ENCODE peak calls at places on chromosomes 5 and 9, in eight cellular contexts. Q is tibial artery; Y is H9; F is stimulated activated CD4-positive, alpha-beta T cell treated with anti-CD3 and anti-CD28 coated beads, Interleukin-15, amount 100 ng/mL, for 24 hours; W is heart left ventricle; T is upper lobe of right lung; H is RWPE1; P is ureter. O is an unnamed sample.

GRCh38 chr5:91401175-91401574 is 18.1 kb upstream of the ARRDC3 start:
- DNase-seq in Q (no peak), Y (no peak), F (no peak), W (no peak), T (no peak), H (no peak), P (no peak), O (no peak)

GRCh38 chr5:71482132-71482531 is 26.7 kb downstream of the BDP1 start:
- DNase-seq in Q (no peak), Y (no peak), F (no peak), W (no peak), T (no peak), H (peak; percentile 34), P (no peak), O (no peak)

GRCh38 chr5:36305571-36306326 is 4.0 kb upstream of the RANBP3L start:
- DNase-seq in Q (peak; percentile 36), Y (peak; percentile 45), F (peak; percentile 22), W (peak; percentile 47), T (peak; percentile 68), H (peak; percentile 37), P (peak; percentile 57), O (peak; percentile 23)

GRCh38 chr5:103721183-103721582 is 158.6 kb upstream of the NUDT12 start:
- DNase-seq in Q (no peak), Y (no peak), F (no peak), W (no peak), T (no peak), H (no peak), P (no peak), O (no peak)

GRCh38 chr5:163760498-163760897 is 255.1 kb downstream of the MAT2B start:
- DNase-seq in Q (no peak), Y (no peak), F (no peak), W (no peak), T (no peak), H (peak; percentile 68), P (no peak), O (no peak)

GRCh38 chr5:161676109-161676508 is 9.4 kb upstream of the GABRA6 start:
- DNase-seq in Q (no peak), Y (peak; percentile 38), F (no peak), W (no peak), T (no peak), H (no peak), P (no peak), O (no peak)

GRCh38 chr9:106613250-106613737 is 249.7 kb upstream of the ZNF462 start:
- DNase-seq in Q (no peak), Y (no peak), F (no peak), W (peak; percentile 38), T (peak; percentile 75), H (no peak), P (no peak), O (no peak)

GRCh38 chr9:111301195-111301594 is 28.8 kb downstream of the OR2K2 start:
- DNase-seq in Q (no peak), Y (no peak), F (no peak), W (no peak), T (no peak), H (no peak), P (no peak), O (no peak)

GRCh38 chr5:135993248-135993893 is 35.4 kb upstream of the TGFBI start:
- DNase-seq in Q (no peak), Y (no peak), F (no peak), W (no peak), T (no peak), H (no peak), P (no peak), O (no peak)

GRCh38 chr5:54701179-54701578 is 183.6 kb downstream of the SNX18 start:
- DNase-seq in Q (peak; percentile 40), Y (no peak), F (no peak), W (peak; percentile 54), T (no peak), H (peak; percentile 95), P (peak; percentile 75), O (no peak)

GRCh38 chr9:98182069-98182820 is 10.2 kb downstream of the CORO2A start:
- DNase-seq in Q (no peak), Y (no peak), F (no peak), W (no peak), T (no peak), H (no peak), P (no peak), O (no peak)

GRCh38 chr9:91758491-91758981 is 191.5 kb downstream of the ROR2 start:
- DNase-seq in Q (no peak), Y (peak; percentile 83), F (peak; percentile 58), W (no peak), T (no peak), H (peak; percentile 48), P (no peak), O (no peak)

GRCh38 chr5:52799358-52799982 is 11.8 kb downstream of the ITGA1 start:
- DNase-seq in Q (peak; percentile 61), Y (peak; percentile 66), F (no peak), W (peak; percentile 56), T (peak; percentile 68), H (peak; percentile 44), P (no peak), O (peak; percentile 18)

GRCh38 chr5:42547146-42547545 is 123.9 kb downstream of the GHR start:
- DNase-seq in Q (no peak), Y (no peak), F (no peak), W (no peak), T (no peak), H (peak; percentile 17), P (no peak), O (no peak)

GRCh38 chr9:101923451-101923850 is 185.0 kb upstream of the GRIN3A start:
- DNase-seq in Q (no peak), Y (no peak), F (no peak), W (no peak), T (no peak), H (no peak), P (no peak), O (no peak)

GRCh38 chr5:140926211-140926902 is at the start of gene PCDHAC1:
- DNase-seq in Q (peak; percentile 72), Y (peak; percentile 95), F (peak; percentile 64), W (peak; percentile 62), T (peak; percentile 93), H (peak; percentile 92), P (peak; percentile 81), O (peak; percentile 14)

GRCh38 chr5:181189962-181190710 is 14.9 kb downstream of the TRIM7 start:
- DNase-seq in Q (peak; percentile 35), Y (no peak), F (peak; percentile 58), W (no peak), T (peak; percentile 71), H (no peak), P (no peak), O (no peak)

GRCh38 chr9:126696764-126697145 is 83.0 kb downstream of the LMX1B start:
- DNase-seq in Q (no peak), Y (peak; percentile 27), F (no peak), W (peak; percentile 11), T (peak; percentile 41), H (no peak), P (no peak), O (no peak)

GRCh38 chr5:106822851-106823250 is 847.9 kb downstream of the EFNA5 start:
- DNase-seq in Q (no peak), Y (no peak), F (no peak), W (no peak), T (no peak), H (no peak), P (no peak), O (no peak)

O was measured in gastrocnemius medialis.